ENCODE peak calls at places on chromosomes 11 and 22, in five cellular contexts. B is SW480, S is HEK293T, J is AG04450, U is LoVo. E is an unnamed sample.
A peak's percentile ranks its signal among the peaks of the same experiment; 100 is the strongest.

GRCh38 chr11:128689946-128690745 is 3.7 kb upstream of the FLI1 start:
- DNase-seq in B (no peak), S (no peak), J (no peak), U (no peak), E (peak; percentile 26)

GRCh38 chr11:16402654-16403447 is 46.5 kb upstream of the SOX6 start:
- DNase-seq in B (no peak), S (no peak), J (no peak), U (no peak), E (no peak)

GRCh38 chr11:134332189-134332631 is 422 bp downstream of the GLB1L2 start:
- DNase-seq in B (peak; percentile 9), S (peak; percentile 49), J (no peak), U (peak; percentile 1), E (peak; percentile 58)

GRCh38 chr11:4095509-4096230 is 1.1 kb downstream of the RRM1 start:
- DNase-seq in B (peak; percentile 27), S (no peak), J (no peak), U (no peak), E (no peak)

GRCh38 chr22:21446827-21447690 is 20.1 kb upstream of the TMEM191C start:
- DNase-seq in B (no peak), S (no peak), J (no peak), U (no peak), E (peak; percentile 10)

GRCh38 chr22:49306632-49306975 is 521.1 kb downstream of the BRD1 start:
- DNase-seq in B (no peak), S (no peak), J (no peak), U (no peak), E (no peak)

GRCh38 chr22:48765595-48765994 is 1062.1 kb downstream of the BRD1 start:
- DNase-seq in B (no peak), S (no peak), J (no peak), U (no peak), E (no peak)

GRCh38 chr11:128956401-128957203 is 13.9 kb upstream of the TP53AIP1 start:
- DNase-seq in B (peak; percentile 82), S (peak; percentile 73), J (peak; percentile 47), U (peak; percentile 80), E (no peak)

GRCh38 chr11:115912484-115912945 is 408.3 kb upstream of the CADM1 start:
- DNase-seq in B (peak; percentile 28), S (peak; percentile 21), J (no peak), U (no peak), E (no peak)

GRCh38 chr11:69074375-69074774 is 25.6 kb downstream of the TPCN2 start:
- DNase-seq in B (no peak), S (no peak), J (no peak), U (no peak), E (no peak)

GRCh38 chr11:110711776-110712642 is at the start of gene ARHGAP20:
- DNase-seq in B (no peak), S (peak; percentile 85), J (no peak), U (no peak), E (peak; percentile 71)

GRCh38 chr11:119918356-119918755 is 189.4 kb upstream of the NECTIN1 start:
- DNase-seq in B (no peak), S (no peak), J (no peak), U (no peak), E (no peak)

GRCh38 chr22:40199852-40200251 is 22.1 kb downstream of the TNRC6B start:
- DNase-seq in B (no peak), S (no peak), J (no peak), U (no peak), E (no peak)

GRCh38 chr11:91104237-91104636 is 881.4 kb upstream of the CHORDC1 start:
- DNase-seq in B (no peak), S (no peak), J (peak; percentile 29), U (peak; percentile 8), E (no peak)

GRCh38 chr11:22477312-22477711 is 139.1 kb downstream of the SLC17A6 start:
- DNase-seq in B (no peak), S (no peak), J (no peak), U (no peak), E (no peak)

GRCh38 chr11:24588075-24588474 is 91.2 kb downstream of the LUZP2 start:
- DNase-seq in B (no peak), S (no peak), J (no peak), U (no peak), E (no peak)

GRCh38 chr11:113670149-113670829 is 35.8 kb downstream of the TMPRSS5 start:
- DNase-seq in B (no peak), S (no peak), J (no peak), U (no peak), E (no peak)

GRCh38 chr11:134069426-134069921 is 602 bp downstream of the JAM3 start:
- DNase-seq in B (no peak), S (peak; percentile 50), J (no peak), U (no peak), E (peak; percentile 52)

GRCh38 chr11:113137735-113138529 is 176.5 kb upstream of the TTC12 start:
- DNase-seq in B (no peak), S (no peak), J (no peak), U (no peak), E (no peak)